ENCODE peak calls at places on chromosomes 1 and 21, in five cellular contexts. J is left colon; W is activated CD4-positive, CD25-positive, alpha-beta regulatory T cell treated with anti-CD3 and anti-CD28 coated beads, Interleukin-2, amount 50 U/mL, for 72 hours; C is HAP-1; K is NT2/D1. B is an unnamed sample.

GRCh38 chr1:5570931-5571330 is 421.3 kb downstream of the NPHP4 start:
- DNase-seq in J (no peak), W (no peak), C (no peak), K (no peak), B (no peak)

GRCh38 chr1:200153277-200154055 is 126.0 kb downstream of the NR5A2 start:
- DNase-seq in J (no peak), W (peak), C (no peak), K (no peak), B (no peak)

GRCh38 chr1:167651161-167651693 is 21.2 kb downstream of the RCSD1 start:
- DNase-seq in J (no peak), W (no peak), C (no peak), K (no peak), B (no peak)

GRCh38 chr1:118346940-118347339 is 161.9 kb upstream of the SPAG17 start:
- DNase-seq in J (no peak), W (no peak), C (no peak), K (no peak), B (no peak)

GRCh38 chr1:79113836-79114235 is 107.3 kb upstream of the ADGRL4 start:
- DNase-seq in J (no peak), W (no peak), C (no peak), K (no peak), B (no peak)

GRCh38 chr1:232686346-232686745 is 56.4 kb upstream of the SIPA1L2 start:
- DNase-seq in J (no peak), W (no peak), C (no peak), K (no peak), B (no peak)

GRCh38 chr1:110421159-110421777 is 13.8 kb upstream of the LAMTOR5 start:
- DNase-seq in J (no peak), W (no peak), C (no peak), K (no peak), B (peak)

GRCh38 chr1:199302554-199302953 is 663.7 kb downstream of the PTPRC start:
- DNase-seq in J (no peak), W (no peak), C (no peak), K (no peak), B (no peak)

GRCh38 chr1:54253480-54253879 is 53.5 kb downstream of the MRPL37 start:
- DNase-seq in J (no peak), W (no peak), C (no peak), K (no peak), B (peak)

GRCh38 chr1:147591246-147591891 is 50.1 kb downstream of the BCL9 start:
- DNase-seq in J (no peak), W (no peak), C (no peak), K (no peak), B (no peak)

GRCh38 chr21:26162081-26162480 is 8.5 kb downstream of the APP start:
- DNase-seq in J (no peak), W (no peak), C (no peak), K (no peak), B (no peak)

GRCh38 chr1:38114231-38114630 is 67.6 kb upstream of the POU3F1 start:
- DNase-seq in J (no peak), W (no peak), C (no peak), K (no peak), B (no peak)

GRCh38 chr1:97770376-97770775 is 150.5 kb downstream of the DPYD start:
- DNase-seq in J (no peak), W (no peak), C (no peak), K (no peak), B (no peak)

GRCh38 chr1:245213066-245213465 is 58.3 kb downstream of the KIF26B start:
- DNase-seq in J (no peak), W (no peak), C (no peak), K (no peak), B (no peak)